ENCODE peak calls at places on chromosomes 11 and 22, in four cellular contexts. S is uterus, K is astrocyte, A is GM06990. R is an unnamed sample. For H3K27me3, the result is how much of the 10 kb centered on the place peaks cover.

GRCh38 chr22:40487663-40488249 is 117.4 kb downstream of the SGSM3 start:
- DNase-seq in S (no peak), K (no peak), A (no peak), R (no peak)

GRCh38 chr11:16985297-16985696 is 28.9 kb downstream of the PLEKHA7 start:
- DNase-seq in S (no peak), K (no peak), A (no peak), R (no peak)

GRCh38 chr22:29720824-29721323 is 1.1 kb downstream of the CABP7 start:
- DNase-seq in S (no peak), K (no peak), A (no peak), R (no peak)

GRCh38 chr11:35281169-35281591 is 138.2 kb downstream of the SLC1A2 start:
- DNase-seq in S (peak), K (no peak), A (no peak), R (no peak)

GRCh38 chr11:117992620-117993019 is 6.4 kb downstream of the IL10RA start:
- DNase-seq in S (no peak), K (no peak), A (no peak), R (no peak)

GRCh38 chr22:47145883-47146282 is 383.4 kb downstream of the TBC1D22A start:
- DNase-seq in S (no peak), K (no peak), A (no peak), R (no peak)

GRCh38 chr11:126477526-126478275 is 122.2 kb downstream of the ST3GAL4 start:
- DNase-seq in S (no peak), K (no peak), A (no peak), R (no peak)

GRCh38 chr22:40434101-40434500 is 63.7 kb downstream of the SGSM3 start:
- DNase-seq in S (no peak), K (peak), A (no peak), R (no peak)

GRCh38 chr11:56160217-56160616 is at the start of gene OR8K5:
- DNase-seq in S (no peak), K (no peak), A (no peak), R (no peak)

GRCh38 chr11:134572741-134573675 is 161.0 kb upstream of the B3GAT1 start:
- DNase-seq in S (no peak), K (no peak), A (no peak), R (no peak)

GRCh38 chr11:134569195-134569594 is 157.2 kb upstream of the B3GAT1 start:
- DNase-seq in S (no peak), K (no peak), A (no peak), R (no peak)

GRCh38 chr11:134574425-134574824 is 162.4 kb upstream of the B3GAT1 start:
- DNase-seq in S (no peak), K (no peak), A (no peak), R (no peak)

GRCh38 chr11:134573857-134574256 is 161.8 kb upstream of the B3GAT1 start:
- DNase-seq in S (no peak), K (no peak), A (no peak), R (no peak)

DNA sequence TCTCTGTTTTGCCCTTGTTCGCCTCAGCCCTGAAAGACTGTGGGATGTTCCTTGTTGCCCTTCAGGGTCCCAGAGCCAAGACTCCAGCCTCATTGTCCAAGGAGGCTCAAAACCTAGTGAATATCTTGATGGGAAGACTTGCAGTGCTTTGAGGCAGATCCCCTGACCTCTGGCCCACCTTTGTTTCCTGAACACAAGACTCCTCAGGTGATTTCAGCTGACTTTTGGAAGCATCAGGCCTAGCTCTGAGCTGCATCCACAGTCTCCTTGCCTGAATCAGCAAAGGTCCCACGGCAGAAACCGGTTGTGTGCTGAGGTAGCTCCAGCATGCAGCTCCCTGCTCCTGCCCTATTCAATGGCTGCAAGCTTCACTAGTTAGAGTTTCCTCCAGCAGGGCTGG is 159.3 kb upstream of the B3GAT1 start:
- DNase-seq in S (no peak), K (no peak), A (no peak), R (no peak)
- H3K27me3 ChIP-seq in S (under half), K (under half), A (under half), R (under half)

GRCh38 chr11:100716848-100717247 is 29.8 kb downstream of the ARHGAP42 start:
- DNase-seq in S (no peak), K (no peak), A (no peak), R (no peak)

GRCh38 chr11:100719809-100720221 is 32.7 kb downstream of the ARHGAP42 start:
- DNase-seq in S (peak), K (peak), A (no peak), R (peak)

GRCh38 chr11:100715163-100715792 is 28.2 kb downstream of the ARHGAP42 start:
- DNase-seq in S (no peak), K (no peak), A (no peak), R (no peak)

GRCh38 chr11:100719362-100719761 is 32.3 kb downstream of the ARHGAP42 start:
- DNase-seq in S (no peak), K (peak), A (no peak), R (no peak)
- H3K4me3 ChIP-seq in S (no peak), K (no peak), A (no peak), R (no peak)

DNA sequence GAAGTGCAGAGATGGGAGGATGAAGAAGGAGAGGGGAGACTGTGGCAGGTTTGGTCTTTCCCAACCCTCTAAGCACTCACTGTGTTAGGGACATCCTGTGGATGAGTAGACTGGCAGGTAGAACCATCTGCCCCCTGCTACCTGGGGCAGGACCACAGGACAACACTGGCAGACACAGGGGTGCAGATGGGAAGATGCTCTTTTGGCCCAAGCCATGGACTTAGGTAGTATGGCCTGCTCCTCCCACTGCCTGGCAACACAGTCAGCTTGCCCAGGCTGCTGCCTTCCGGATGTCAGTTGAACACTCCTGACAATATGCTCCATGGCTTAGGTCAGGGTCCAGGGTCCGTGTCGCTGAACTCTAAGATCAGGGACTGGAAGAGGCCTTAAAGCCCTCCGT is 140.7 kb upstream of the NAV2 start:
- DNase-seq in S (no peak), K (no peak), A (no peak), R (no peak)
- H3K27me3 ChIP-seq in S (under half), K (under half), A (under half), R (under half)

GRCh38 chr22:41541484-41541883 is 2.8 kb downstream of the POLR3H start:
- DNase-seq in S (no peak), K (no peak), A (no peak), R (no peak)
- H3K4me3 ChIP-seq in S (no peak), K (no peak), A (no peak), R (no peak)

GRCh38 chr11:61707574-61707973 is 27.4 kb downstream of the DAGLA start:
- DNase-seq in S (no peak), K (no peak), A (no peak), R (no peak)
- H3K27me3 ChIP-seq in S (under half), K (under half), A (under half), R (under half)

GRCh38 chr22:50696251-50696798 is 23.7 kb downstream of the SHANK3 start:
- DNase-seq in S (no peak), K (no peak), A (no peak), R (no peak)
- H3K4me3 ChIP-seq in S (no peak), K (no peak), A (no peak), R (no peak)

R was measured in MG63.